ENCODE peak calls at places on chromosome 18, in five cellular contexts. D is body of pancreas, I is A549, Z is IMR-90, Y is fibroblast of lung. L is an unnamed sample.

GRCh38 chr18:50240083-50240563 is 26.2 kb downstream of the CFAP53 start:
- DNase-seq in D (no peak), I (no peak), Z (no peak), Y (no peak), L (no peak)

GRCh38 chr18:5503740-5504139 is 40.1 kb downstream of the EPB41L3 start:
- DNase-seq in D (no peak), I (no peak), Z (peak; percentile 48), Y (peak; percentile 10), L (no peak)

GRCh38 chr18:32661486-32662299 is 111.1 kb downstream of the KLHL14 start:
- DNase-seq in D (no peak), I (no peak), Z (no peak), Y (no peak), L (no peak)

GRCh38 chr18:33440384-33441043 is at the start of gene CCDC178:
- DNase-seq in D (peak; percentile 27), I (peak; percentile 7), Z (peak; percentile 4), Y (peak; percentile 36), L (peak; percentile 54)

GRCh38 chr18:46133534-46133933 is 29.3 kb downstream of the HAUS1 start:
- DNase-seq in D (no peak), I (no peak), Z (no peak), Y (no peak), L (no peak)

GRCh38 chr18:834086-834720 is 22.2 kb upstream of the YES1 start:
- DNase-seq in D (no peak), I (no peak), Z (no peak), Y (no peak), L (no peak)

GRCh38 chr18:56541790-56542189 is 96.6 kb downstream of the TXNL1 start:
- DNase-seq in D (no peak), I (no peak), Z (no peak), Y (no peak), L (no peak)

GRCh38 chr18:79756826-79757225 is 40.9 kb upstream of the KCNG2 start:
- DNase-seq in D (no peak), I (no peak), Z (no peak), Y (no peak), L (no peak)

GRCh38 chr18:79489900-79490592 is 94.3 kb downstream of the NFATC1 start:
- DNase-seq in D (no peak), I (no peak), Z (no peak), Y (no peak), L (peak; percentile 36)

GRCh38 chr18:394997-395383 is 105.5 kb downstream of the COLEC12 start:
- DNase-seq in D (peak; percentile 34), I (no peak), Z (peak; percentile 75), Y (peak; percentile 56), L (no peak)

GRCh38 chr18:47898696-47899095 is 31.8 kb downstream of the SMAD2 start:
- DNase-seq in D (no peak), I (no peak), Z (no peak), Y (no peak), L (no peak)

GRCh38 chr18:25592804-25593360 is 240.9 kb upstream of the ZNF521 start:
- DNase-seq in D (no peak), I (no peak), Z (no peak), Y (no peak), L (no peak)

GRCh38 chr18:2424420-2424819 is 146.9 kb downstream of the METTL4 start:
- DNase-seq in D (no peak), I (no peak), Z (no peak), Y (no peak), L (no peak)

GRCh38 chr18:50297621-50298442 is 10.3 kb upstream of the CXXC1 start:
- DNase-seq in D (peak; percentile 84), I (no peak), Z (peak; percentile 61), Y (peak; percentile 81), L (peak; percentile 76)

GRCh38 chr18:67199993-67200617 is 316.4 kb downstream of the DSEL start:
- DNase-seq in D (no peak), I (peak; percentile 1), Z (peak; percentile 69), Y (peak; percentile 78), L (no peak)

GRCh38 chr18:48555465-48555995 is 16.7 kb downstream of the CTIF start:
- DNase-seq in D (no peak), I (no peak), Z (no peak), Y (no peak), L (no peak)

GRCh38 chr18:48542513-48543181 is 3.8 kb downstream of the CTIF start:
- DNase-seq in D (no peak), I (no peak), Z (no peak), Y (no peak), L (no peak)

GRCh38 chr18:42730272-42730671 is 385.2 kb downstream of the RIT2 start:
- DNase-seq in D (no peak), I (no peak), Z (no peak), Y (no peak), L (no peak)

GRCh38 chr18:31241900-31242409 is 76.0 kb upstream of the DSG1 start:
- DNase-seq in D (peak; percentile 48), I (peak; percentile 69), Z (peak; percentile 16), Y (no peak), L (no peak)

GRCh38 chr18:48857023-48857694 is 93.6 kb downstream of the SMAD7 start:
- DNase-seq in D (no peak), I (no peak), Z (no peak), Y (no peak), L (no peak)

GRCh38 chr18:67109535-67109934 is 407.0 kb downstream of the DSEL start:
- DNase-seq in D (no peak), I (no peak), Z (no peak), Y (no peak), L (no peak)

GRCh38 chr18:77132369-77133050 is at the start of gene MBP:
- DNase-seq in D (peak; percentile 87), I (no peak), Z (no peak), Y (no peak), L (no peak)

GRCh38 chr18:77131100-77131651 is 1.4 kb downstream of the MBP start:
- DNase-seq in D (no peak), I (no peak), Z (no peak), Y (peak; percentile 32), L (no peak)

GRCh38 chr18:77129150-77129551 is 3.4 kb downstream of the MBP start:
- DNase-seq in D (no peak), I (no peak), Z (peak; percentile 68), Y (peak; percentile 66), L (no peak)

GRCh38 chr18:77131652-77132368 is 773 bp downstream of the MBP start:
- DNase-seq in D (peak; percentile 63), I (no peak), Z (no peak), Y (no peak), L (no peak)

GRCh38 chr18:77130229-77131099 is 2.1 kb downstream of the MBP start:
- DNase-seq in D (no peak), I (no peak), Z (no peak), Y (no peak), L (no peak)
- H3K4me3 ChIP-seq in D (peak overlapping the region; percentile 82), I (peak overlapping the region; percentile 62), Z (no peak overlapping the region), Y (no peak overlapping the region), L (peak overlapping the region; percentile 78)

DNA sequence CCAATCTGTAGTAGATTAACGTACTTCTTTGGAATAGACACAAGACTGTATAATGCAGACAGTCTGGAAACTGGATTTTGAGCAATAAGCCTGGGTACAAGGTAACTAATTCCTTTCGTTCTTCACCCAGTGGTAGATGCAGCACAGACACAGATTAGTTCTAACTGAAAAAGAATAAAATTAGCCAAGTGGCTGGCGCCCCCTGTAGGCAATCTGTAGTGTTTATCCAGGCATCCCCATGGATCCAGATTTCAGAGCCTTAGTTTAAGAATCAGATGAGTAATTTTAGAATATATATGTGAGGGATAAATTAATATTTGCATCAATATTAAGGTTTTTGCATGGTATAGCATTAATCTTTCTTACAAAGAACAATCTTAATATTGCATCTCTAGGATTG is 563.9 kb downstream of the DCC start:
- DNase-seq in D (peak; percentile 71), I (peak; percentile 2), Z (no peak), Y (peak; percentile 2), L (peak; percentile 55)
- TF ChIP-seq CTCF in D (peak; percentile 58), I (peak; percentile 38), Z (no peak), Y (no peak), L (peak; percentile 67)

GRCh38 chr18:35099911-35100310 is 58.7 kb downstream of the MAPRE2 start:
- DNase-seq in D (no peak), I (no peak), Z (peak; percentile 70), Y (peak; percentile 37), L (no peak)

GRCh38 chr18:35110037-35110436 is 68.8 kb downstream of the MAPRE2 start:
- DNase-seq in D (no peak), I (no peak), Z (no peak), Y (no peak), L (no peak)

GRCh38 chr18:35106013-35106844 is 65.0 kb downstream of the MAPRE2 start:
- DNase-seq in D (no peak), I (no peak), Z (no peak), Y (no peak), L (no peak)

GRCh38 chr18:35106845-35107148 is 65.6 kb downstream of the MAPRE2 start:
- DNase-seq in D (no peak), I (no peak), Z (no peak), Y (no peak), L (no peak)

DNA sequence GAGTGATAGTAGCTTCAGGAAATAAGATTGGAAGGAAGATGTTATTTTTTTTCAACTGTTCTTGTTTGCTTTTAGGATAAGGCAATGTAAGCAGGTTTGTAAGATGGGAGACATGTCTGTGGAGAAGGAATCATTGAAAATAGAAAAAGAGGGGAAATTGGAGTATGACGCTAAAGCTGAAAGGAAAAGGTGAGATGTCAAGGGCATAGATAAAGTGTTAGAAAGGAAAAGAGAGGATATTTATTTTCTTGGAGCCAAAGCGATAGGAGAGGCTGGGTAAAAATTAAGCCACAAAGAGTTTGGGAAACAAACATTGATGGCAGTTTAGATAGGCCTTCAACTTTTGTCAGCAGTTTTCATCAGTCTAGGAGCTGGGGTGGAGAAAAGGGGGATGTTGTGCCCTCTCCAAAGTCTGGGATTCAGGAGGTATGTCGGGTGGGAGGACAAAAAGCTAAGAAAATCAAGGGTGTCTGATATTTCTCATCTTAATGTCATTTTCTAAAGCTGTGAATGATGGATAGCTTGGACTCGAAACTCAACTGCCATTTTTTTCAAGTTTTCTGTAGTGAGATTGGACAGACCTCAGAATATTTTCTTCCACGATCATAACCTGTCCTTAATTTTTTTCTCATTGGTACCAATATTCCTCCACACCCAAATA is 63.3 kb downstream of the MAPRE2 start:
- DNase-seq in D (no peak), I (no peak), Z (no peak), Y (no peak), L (no peak)
- H3K27ac ChIP-seq in D (no peak overlapping the region), I (no peak overlapping the region), Z (no peak overlapping the region), Y (no peak overlapping the region), L (no peak overlapping the region)

DNA sequence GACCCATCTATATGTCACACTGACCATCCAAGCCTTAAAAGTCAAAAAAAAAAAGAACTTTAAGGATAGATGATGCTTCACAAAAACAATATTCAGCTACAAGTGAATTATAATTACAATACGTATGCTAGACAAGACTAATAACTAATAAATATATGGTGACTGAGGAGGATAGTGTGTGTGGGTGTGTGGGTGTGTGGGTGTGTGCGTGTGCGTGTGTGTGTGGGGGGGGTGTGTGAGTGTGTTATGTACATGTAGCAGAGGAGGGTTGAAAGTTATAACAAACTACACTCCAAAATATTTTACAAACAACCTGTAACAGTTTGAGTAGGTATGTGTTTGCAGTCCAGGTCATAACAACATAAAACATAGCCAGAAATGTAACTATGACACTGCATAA is 159.2 kb upstream of the RBBP8 start:
- DNase-seq in D (no peak), I (no peak), Z (no peak), Y (no peak), L (no peak)
- H3K4me3 ChIP-seq in D (no peak overlapping the region), I (no peak overlapping the region), Z (no peak overlapping the region), Y (no peak overlapping the region), L (no peak overlapping the region)

GRCh38 chr18:54647176-54647575 is 56.1 kb downstream of the DYNAP start:
- DNase-seq in D (peak; percentile 25), I (no peak), Z (peak; percentile 4), Y (peak; percentile 10), L (no peak)
- TF ChIP-seq CTCF in D (peak; percentile 74), I (peak; percentile 50), Z (peak; percentile 19), Y (no peak), L (peak; percentile 10)

GRCh38 chr18:61414116-61414515 is 80.9 kb downstream of the CDH20 start:
- DNase-seq in D (no peak), I (no peak), Z (no peak), Y (no peak), L (no peak)
- H3K27ac ChIP-seq in D (no peak overlapping the region), I (no peak overlapping the region), Z (no peak overlapping the region), Y (no peak overlapping the region), L (peak overlapping the region; percentile 65)

L was measured in dorsolateral prefrontal cortex.